ENCODE peak calls at places on chromosomes 4 and X, in ten cellular contexts. One of them, this sample, is unnamed.

GRCh38 chr4:142365386-142365785 is 480.7 kb downstream of the INPP4B start:
- DNase-seq in DMS153: no peak
- DNase-seq in dorsolateral prefrontal cortex: no peak
- DNase-seq in brain microvascular endothelial cell: no peak
- DNase-seq in stimulated activated CD4-positive, alpha-beta T cell treated with anti-CD3 and anti-CD28 coated beads, Interleukin-2, amount 100 ng/mL, for 48 hours: no peak
- DNase-seq in renal cortical epithelial cell: peak
- DNase-seq in esophagus squamous epithelium: no peak
- DNase-seq in T-helper 1 cell: no peak
- DNase-seq in AG20443: peak
- DNase-seq in NCI-H345: no peak
- DNase-seq in this sample: no peak

GRCh38 chr4:3342182-3342854 is 49.5 kb downstream of the RGS12 start:
- DNase-seq in DMS153: peak
- DNase-seq in dorsolateral prefrontal cortex: no peak
- DNase-seq in brain microvascular endothelial cell: peak
- DNase-seq in stimulated activated CD4-positive, alpha-beta T cell treated with anti-CD3 and anti-CD28 coated beads, Interleukin-2, amount 100 ng/mL, for 48 hours: no peak
- DNase-seq in renal cortical epithelial cell: no peak
- DNase-seq in esophagus squamous epithelium: no peak
- DNase-seq in T-helper 1 cell: no peak
- DNase-seq in AG20443: peak
- DNase-seq in NCI-H345: peak
- DNase-seq in this sample: no peak

GRCh38 chr4:127212701-127213100 is 420.1 kb upstream of the INTU start:
- DNase-seq in DMS153: peak
- DNase-seq in dorsolateral prefrontal cortex: no peak
- DNase-seq in brain microvascular endothelial cell: no peak
- DNase-seq in stimulated activated CD4-positive, alpha-beta T cell treated with anti-CD3 and anti-CD28 coated beads, Interleukin-2, amount 100 ng/mL, for 48 hours: no peak
- DNase-seq in renal cortical epithelial cell: no peak
- DNase-seq in esophagus squamous epithelium: no peak
- DNase-seq in T-helper 1 cell: no peak
- DNase-seq in AG20443: no peak
- DNase-seq in NCI-H345: no peak
- DNase-seq in this sample: no peak

GRCh38 chrX:120452131-120452530 is 17.0 kb downstream of the LAMP2 start:
- DNase-seq in DMS153: no peak
- DNase-seq in dorsolateral prefrontal cortex: no peak
- DNase-seq in brain microvascular endothelial cell: peak
- DNase-seq in stimulated activated CD4-positive, alpha-beta T cell treated with anti-CD3 and anti-CD28 coated beads, Interleukin-2, amount 100 ng/mL, for 48 hours: no peak
- DNase-seq in renal cortical epithelial cell: no peak
- DNase-seq in esophagus squamous epithelium: no peak
- DNase-seq in T-helper 1 cell: no peak
- DNase-seq in AG20443: peak
- DNase-seq in NCI-H345: no peak
- DNase-seq in this sample: no peak

GRCh38 chr4:118120120-118120760 is 86.0 kb downstream of the NDST3 start:
- DNase-seq in DMS153: no peak
- DNase-seq in dorsolateral prefrontal cortex: no peak
- DNase-seq in brain microvascular endothelial cell: no peak
- DNase-seq in stimulated activated CD4-positive, alpha-beta T cell treated with anti-CD3 and anti-CD28 coated beads, Interleukin-2, amount 100 ng/mL, for 48 hours: no peak
- DNase-seq in renal cortical epithelial cell: no peak
- DNase-seq in esophagus squamous epithelium: no peak
- DNase-seq in T-helper 1 cell: no peak
- DNase-seq in AG20443: no peak
- DNase-seq in NCI-H345: no peak
- DNase-seq in this sample: no peak

GRCh38 chr4:128310266-128310697 is 22.7 kb upstream of the PGRMC2 start:
- DNase-seq in DMS153: peak
- DNase-seq in dorsolateral prefrontal cortex: no peak
- DNase-seq in brain microvascular endothelial cell: no peak
- DNase-seq in stimulated activated CD4-positive, alpha-beta T cell treated with anti-CD3 and anti-CD28 coated beads, Interleukin-2, amount 100 ng/mL, for 48 hours: no peak
- DNase-seq in renal cortical epithelial cell: no peak
- DNase-seq in esophagus squamous epithelium: no peak
- DNase-seq in T-helper 1 cell: no peak
- DNase-seq in AG20443: peak
- DNase-seq in NCI-H345: no peak
- DNase-seq in this sample: no peak

GRCh38 chr4:47838445-47838844 is 578 bp upstream of the CORIN start:
- DNase-seq in DMS153: no peak
- DNase-seq in dorsolateral prefrontal cortex: no peak
- DNase-seq in brain microvascular endothelial cell: no peak
- DNase-seq in stimulated activated CD4-positive, alpha-beta T cell treated with anti-CD3 and anti-CD28 coated beads, Interleukin-2, amount 100 ng/mL, for 48 hours: no peak
- DNase-seq in renal cortical epithelial cell: no peak
- DNase-seq in esophagus squamous epithelium: no peak
- DNase-seq in T-helper 1 cell: no peak
- DNase-seq in AG20443: no peak
- DNase-seq in NCI-H345: no peak
- DNase-seq in this sample: no peak

GRCh38 chr4:78781925-78782324 is 5.8 kb downstream of the BMP2K start:
- DNase-seq in DMS153: peak
- DNase-seq in dorsolateral prefrontal cortex: no peak
- DNase-seq in brain microvascular endothelial cell: no peak
- DNase-seq in stimulated activated CD4-positive, alpha-beta T cell treated with anti-CD3 and anti-CD28 coated beads, Interleukin-2, amount 100 ng/mL, for 48 hours: no peak
- DNase-seq in renal cortical epithelial cell: no peak
- DNase-seq in esophagus squamous epithelium: no peak
- DNase-seq in T-helper 1 cell: no peak
- DNase-seq in AG20443: no peak
- DNase-seq in NCI-H345: no peak
- DNase-seq in this sample: no peak

GRCh38 chrX:144586756-144587155 is 660.5 kb upstream of the SPANXN1 start:
- DNase-seq in DMS153: peak
- DNase-seq in dorsolateral prefrontal cortex: no peak
- DNase-seq in brain microvascular endothelial cell: no peak
- DNase-seq in stimulated activated CD4-positive, alpha-beta T cell treated with anti-CD3 and anti-CD28 coated beads, Interleukin-2, amount 100 ng/mL, for 48 hours: no peak
- DNase-seq in renal cortical epithelial cell: peak
- DNase-seq in esophagus squamous epithelium: no peak
- DNase-seq in T-helper 1 cell: no peak
- DNase-seq in AG20443: no peak
- DNase-seq in NCI-H345: peak
- DNase-seq in this sample: no peak

GRCh38 chrX:39613997-39614679 is 483.6 kb downstream of the BCOR start:
- DNase-seq in DMS153: no peak
- DNase-seq in dorsolateral prefrontal cortex: no peak
- DNase-seq in brain microvascular endothelial cell: no peak
- DNase-seq in stimulated activated CD4-positive, alpha-beta T cell treated with anti-CD3 and anti-CD28 coated beads, Interleukin-2, amount 100 ng/mL, for 48 hours: peak
- DNase-seq in renal cortical epithelial cell: peak
- DNase-seq in esophagus squamous epithelium: no peak
- DNase-seq in T-helper 1 cell: no peak
- DNase-seq in AG20443: no peak
- DNase-seq in NCI-H345: peak
- DNase-seq in this sample: peak

GRCh38 chr4:99868126-99868596 is 26.1 kb downstream of the LAMTOR3 start:
- DNase-seq in DMS153: no peak
- DNase-seq in dorsolateral prefrontal cortex: no peak
- DNase-seq in brain microvascular endothelial cell: peak
- DNase-seq in stimulated activated CD4-positive, alpha-beta T cell treated with anti-CD3 and anti-CD28 coated beads, Interleukin-2, amount 100 ng/mL, for 48 hours: no peak
- DNase-seq in renal cortical epithelial cell: peak
- DNase-seq in esophagus squamous epithelium: no peak
- DNase-seq in T-helper 1 cell: no peak
- DNase-seq in AG20443: peak
- DNase-seq in NCI-H345: no peak
- DNase-seq in this sample: no peak

GRCh38 chr4:112075129-112075753 is 70.0 kb upstream of the FAM241A start:
- DNase-seq in DMS153: no peak
- DNase-seq in dorsolateral prefrontal cortex: no peak
- DNase-seq in brain microvascular endothelial cell: peak
- DNase-seq in stimulated activated CD4-positive, alpha-beta T cell treated with anti-CD3 and anti-CD28 coated beads, Interleukin-2, amount 100 ng/mL, for 48 hours: peak
- DNase-seq in renal cortical epithelial cell: peak
- DNase-seq in esophagus squamous epithelium: no peak
- DNase-seq in T-helper 1 cell: no peak
- DNase-seq in AG20443: peak
- DNase-seq in NCI-H345: peak
- DNase-seq in this sample: no peak

GRCh38 chr4:39037491-39037825 is 5.2 kb upstream of the TMEM156 start:
- DNase-seq in DMS153: no peak
- DNase-seq in dorsolateral prefrontal cortex: no peak
- DNase-seq in brain microvascular endothelial cell: peak
- DNase-seq in stimulated activated CD4-positive, alpha-beta T cell treated with anti-CD3 and anti-CD28 coated beads, Interleukin-2, amount 100 ng/mL, for 48 hours: no peak
- DNase-seq in renal cortical epithelial cell: peak
- DNase-seq in esophagus squamous epithelium: no peak
- DNase-seq in T-helper 1 cell: no peak
- DNase-seq in AG20443: no peak
- DNase-seq in NCI-H345: no peak
- DNase-seq in this sample: no peak

GRCh38 chrX:5683996-5684395 is 544.7 kb downstream of the NLGN4X start:
- DNase-seq in DMS153: no peak
- DNase-seq in dorsolateral prefrontal cortex: no peak
- DNase-seq in brain microvascular endothelial cell: no peak
- DNase-seq in stimulated activated CD4-positive, alpha-beta T cell treated with anti-CD3 and anti-CD28 coated beads, Interleukin-2, amount 100 ng/mL, for 48 hours: no peak
- DNase-seq in renal cortical epithelial cell: no peak
- DNase-seq in esophagus squamous epithelium: no peak
- DNase-seq in T-helper 1 cell: no peak
- DNase-seq in AG20443: no peak
- DNase-seq in NCI-H345: no peak
- DNase-seq in this sample: no peak

GRCh38 chr4:2350982-2351381 is 67.5 kb downstream of the ZFYVE28 start:
- DNase-seq in DMS153: no peak
- DNase-seq in dorsolateral prefrontal cortex: no peak
- DNase-seq in brain microvascular endothelial cell: no peak
- DNase-seq in stimulated activated CD4-positive, alpha-beta T cell treated with anti-CD3 and anti-CD28 coated beads, Interleukin-2, amount 100 ng/mL, for 48 hours: no peak
- DNase-seq in renal cortical epithelial cell: no peak
- DNase-seq in esophagus squamous epithelium: no peak
- DNase-seq in T-helper 1 cell: no peak
- DNase-seq in AG20443: no peak
- DNase-seq in NCI-H345: no peak
- DNase-seq in this sample: no peak

GRCh38 chr4:1252928-1253492 is 4.1 kb upstream of the CTBP1 start:
- DNase-seq in DMS153: no peak
- DNase-seq in dorsolateral prefrontal cortex: no peak
- DNase-seq in brain microvascular endothelial cell: no peak
- DNase-seq in stimulated activated CD4-positive, alpha-beta T cell treated with anti-CD3 and anti-CD28 coated beads, Interleukin-2, amount 100 ng/mL, for 48 hours: no peak
- DNase-seq in renal cortical epithelial cell: no peak
- DNase-seq in esophagus squamous epithelium: no peak
- DNase-seq in T-helper 1 cell: no peak
- DNase-seq in AG20443: no peak
- DNase-seq in NCI-H345: no peak
- DNase-seq in this sample: no peak

GRCh38 chr4:1010522-1011021 is 854 bp upstream of the FGFRL1 start:
- DNase-seq in DMS153: peak
- DNase-seq in dorsolateral prefrontal cortex: no peak
- DNase-seq in brain microvascular endothelial cell: peak
- DNase-seq in stimulated activated CD4-positive, alpha-beta T cell treated with anti-CD3 and anti-CD28 coated beads, Interleukin-2, amount 100 ng/mL, for 48 hours: peak
- DNase-seq in renal cortical epithelial cell: peak
- DNase-seq in esophagus squamous epithelium: peak
- DNase-seq in T-helper 1 cell: peak
- DNase-seq in AG20443: peak
- DNase-seq in NCI-H345: no peak
- DNase-seq in this sample: no peak

GRCh38 chr4:25783943-25784342 is 78.8 kb downstream of the SEL1L3 start:
- DNase-seq in DMS153: no peak
- DNase-seq in dorsolateral prefrontal cortex: no peak
- DNase-seq in brain microvascular endothelial cell: no peak
- DNase-seq in stimulated activated CD4-positive, alpha-beta T cell treated with anti-CD3 and anti-CD28 coated beads, Interleukin-2, amount 100 ng/mL, for 48 hours: no peak
- DNase-seq in renal cortical epithelial cell: no peak
- DNase-seq in esophagus squamous epithelium: no peak
- DNase-seq in T-helper 1 cell: no peak
- DNase-seq in AG20443: no peak
- DNase-seq in NCI-H345: no peak
- DNase-seq in this sample: no peak

GRCh38 chrX:108139303-108139702 is 47.7 kb downstream of the ATG4A start:
- DNase-seq in DMS153: no peak
- DNase-seq in dorsolateral prefrontal cortex: no peak
- DNase-seq in brain microvascular endothelial cell: no peak
- DNase-seq in stimulated activated CD4-positive, alpha-beta T cell treated with anti-CD3 and anti-CD28 coated beads, Interleukin-2, amount 100 ng/mL, for 48 hours: no peak
- DNase-seq in renal cortical epithelial cell: no peak
- DNase-seq in esophagus squamous epithelium: no peak
- DNase-seq in T-helper 1 cell: no peak
- DNase-seq in AG20443: peak
- DNase-seq in NCI-H345: no peak
- DNase-seq in this sample: no peak

GRCh38 chr4:10212901-10213300 is 96.3 kb upstream of the WDR1 start:
- DNase-seq in DMS153: no peak
- DNase-seq in dorsolateral prefrontal cortex: no peak
- DNase-seq in brain microvascular endothelial cell: no peak
- DNase-seq in stimulated activated CD4-positive, alpha-beta T cell treated with anti-CD3 and anti-CD28 coated beads, Interleukin-2, amount 100 ng/mL, for 48 hours: no peak
- DNase-seq in renal cortical epithelial cell: no peak
- DNase-seq in esophagus squamous epithelium: no peak
- DNase-seq in T-helper 1 cell: no peak
- DNase-seq in AG20443: no peak
- DNase-seq in NCI-H345: no peak
- DNase-seq in this sample: no peak

GRCh38 chr4:140754918-140755810 is 1.0 kb downstream of the TBC1D9 start:
- DNase-seq in DMS153: no peak
- DNase-seq in dorsolateral prefrontal cortex: no peak
- DNase-seq in brain microvascular endothelial cell: no peak
- DNase-seq in stimulated activated CD4-positive, alpha-beta T cell treated with anti-CD3 and anti-CD28 coated beads, Interleukin-2, amount 100 ng/mL, for 48 hours: no peak
- DNase-seq in renal cortical epithelial cell: no peak
- DNase-seq in esophagus squamous epithelium: no peak
- DNase-seq in T-helper 1 cell: no peak
- DNase-seq in AG20443: no peak
- DNase-seq in NCI-H345: no peak
- DNase-seq in this sample: no peak

GRCh38 chr4:60683953-60684352 is 516.2 kb upstream of the ADGRL3 start:
- DNase-seq in DMS153: no peak
- DNase-seq in dorsolateral prefrontal cortex: no peak
- DNase-seq in brain microvascular endothelial cell: peak
- DNase-seq in stimulated activated CD4-positive, alpha-beta T cell treated with anti-CD3 and anti-CD28 coated beads, Interleukin-2, amount 100 ng/mL, for 48 hours: no peak
- DNase-seq in renal cortical epithelial cell: no peak
- DNase-seq in esophagus squamous epithelium: no peak
- DNase-seq in T-helper 1 cell: no peak
- DNase-seq in AG20443: peak
- DNase-seq in NCI-H345: no peak
- DNase-seq in this sample: no peak

GRCh38 chr4:77232653-77233052 is 75.6 kb downstream of the CCNG2 start:
- DNase-seq in DMS153: no peak
- DNase-seq in dorsolateral prefrontal cortex: no peak
- DNase-seq in brain microvascular endothelial cell: peak
- DNase-seq in stimulated activated CD4-positive, alpha-beta T cell treated with anti-CD3 and anti-CD28 coated beads, Interleukin-2, amount 100 ng/mL, for 48 hours: no peak
- DNase-seq in renal cortical epithelial cell: peak
- DNase-seq in esophagus squamous epithelium: no peak
- DNase-seq in T-helper 1 cell: no peak
- DNase-seq in AG20443: no peak
- DNase-seq in NCI-H345: no peak
- DNase-seq in this sample: no peak

This sample was measured in GM12878.